ENCODE peak calls at places on chromosomes 5 and 9, in nine cellular contexts. One of them, this sample, is unnamed.

GRCh38 chr5:122673343-122673742 is 101.5 kb upstream of the SNX2 start:
- DNase-seq in suprapubic skin: no peak
- DNase-seq in GM10248: no peak
- DNase-seq in AG04449: no peak
- DNase-seq in fibroblast of lung: peak
- DNase-seq in IMR-90: no peak
- DNase-seq in AG04450: no peak
- DNase-seq in heart right ventricle: peak
- DNase-seq in BJ: peak
- DNase-seq in this sample: no peak

GRCh38 chr9:80492221-80492620 is 920.5 kb downstream of the TLE4 start:
- DNase-seq in suprapubic skin: no peak
- DNase-seq in GM10248: no peak
- DNase-seq in AG04449: no peak
- DNase-seq in fibroblast of lung: peak
- DNase-seq in IMR-90: peak
- DNase-seq in AG04450: no peak
- DNase-seq in heart right ventricle: peak
- DNase-seq in BJ: no peak
- DNase-seq in this sample: no peak

GRCh38 chr9:120336021-120336752 is 243.8 kb downstream of the CDK5RAP2 start:
- DNase-seq in suprapubic skin: no peak
- DNase-seq in GM10248: no peak
- DNase-seq in AG04449: no peak
- DNase-seq in fibroblast of lung: no peak
- DNase-seq in IMR-90: peak
- DNase-seq in AG04450: no peak
- DNase-seq in heart right ventricle: no peak
- DNase-seq in BJ: no peak
- DNase-seq in this sample: peak

GRCh38 chr9:123093141-123093540 is 59.7 kb downstream of the GPR21 start:
- DNase-seq in suprapubic skin: no peak
- DNase-seq in GM10248: no peak
- DNase-seq in AG04449: no peak
- DNase-seq in fibroblast of lung: no peak
- DNase-seq in IMR-90: no peak
- DNase-seq in AG04450: no peak
- DNase-seq in heart right ventricle: no peak
- DNase-seq in BJ: no peak
- DNase-seq in this sample: no peak

GRCh38 chr9:116152390-116152789 is 1.2 kb upstream of the PAPPA start:
- DNase-seq in suprapubic skin: no peak
- DNase-seq in GM10248: no peak
- DNase-seq in AG04449: no peak
- DNase-seq in fibroblast of lung: no peak
- DNase-seq in IMR-90: peak
- DNase-seq in AG04450: no peak
- DNase-seq in heart right ventricle: no peak
- DNase-seq in BJ: no peak
- DNase-seq in this sample: no peak

GRCh38 chr9:133115604-133116345 is 5.3 kb downstream of the RALGDS start:
- DNase-seq in suprapubic skin: peak
- DNase-seq in GM10248: peak
- DNase-seq in AG04449: no peak
- DNase-seq in fibroblast of lung: peak
- DNase-seq in IMR-90: peak
- DNase-seq in AG04450: no peak
- DNase-seq in heart right ventricle: no peak
- DNase-seq in BJ: no peak
- DNase-seq in this sample: no peak

GRCh38 chr9:37669232-37669631 is 18.5 kb downstream of the FRMPD1 start:
- DNase-seq in suprapubic skin: no peak
- DNase-seq in GM10248: no peak
- DNase-seq in AG04449: no peak
- DNase-seq in fibroblast of lung: no peak
- DNase-seq in IMR-90: no peak
- DNase-seq in AG04450: no peak
- DNase-seq in heart right ventricle: no peak
- DNase-seq in BJ: no peak
- DNase-seq in this sample: no peak

GRCh38 chr9:5650356-5651105 is 21.6 kb downstream of the RIC1 start:
- DNase-seq in suprapubic skin: no peak
- DNase-seq in GM10248: no peak
- DNase-seq in AG04449: no peak
- DNase-seq in fibroblast of lung: no peak
- DNase-seq in IMR-90: no peak
- DNase-seq in AG04450: no peak
- DNase-seq in heart right ventricle: no peak
- DNase-seq in BJ: no peak
- DNase-seq in this sample: no peak

GRCh38 chr9:3492214-3492613 is 33.6 kb downstream of the RFX3 start:
- DNase-seq in suprapubic skin: no peak
- DNase-seq in GM10248: no peak
- DNase-seq in AG04449: no peak
- DNase-seq in fibroblast of lung: no peak
- DNase-seq in IMR-90: no peak
- DNase-seq in AG04450: no peak
- DNase-seq in heart right ventricle: no peak
- DNase-seq in BJ: no peak
- DNase-seq in this sample: no peak

GRCh38 chr9:20242767-20243166 is 379.5 kb downstream of the MLLT3 start:
- DNase-seq in suprapubic skin: no peak
- DNase-seq in GM10248: peak
- DNase-seq in AG04449: no peak
- DNase-seq in fibroblast of lung: no peak
- DNase-seq in IMR-90: no peak
- DNase-seq in AG04450: no peak
- DNase-seq in heart right ventricle: no peak
- DNase-seq in BJ: no peak
- DNase-seq in this sample: no peak

GRCh38 chr9:91302831-91303230 is 58.9 kb downstream of the AUH start:
- DNase-seq in suprapubic skin: no peak
- DNase-seq in GM10248: no peak
- DNase-seq in AG04449: peak
- DNase-seq in fibroblast of lung: peak
- DNase-seq in IMR-90: peak
- DNase-seq in AG04450: peak
- DNase-seq in heart right ventricle: no peak
- DNase-seq in BJ: peak
- DNase-seq in this sample: peak

GRCh38 chr5:170226138-170226435 is 6.7 kb upstream of the C5orf58 start:
- DNase-seq in suprapubic skin: no peak
- DNase-seq in GM10248: no peak
- DNase-seq in AG04449: no peak
- DNase-seq in fibroblast of lung: no peak
- DNase-seq in IMR-90: no peak
- DNase-seq in AG04450: no peak
- DNase-seq in heart right ventricle: no peak
- DNase-seq in BJ: no peak
- DNase-seq in this sample: no peak

GRCh38 chr9:91391426-91392217 is 29.9 kb upstream of the AUH start:
- DNase-seq in suprapubic skin: no peak
- DNase-seq in GM10248: no peak
- DNase-seq in AG04449: no peak
- DNase-seq in fibroblast of lung: no peak
- DNase-seq in IMR-90: no peak
- DNase-seq in AG04450: no peak
- DNase-seq in heart right ventricle: no peak
- DNase-seq in BJ: no peak
- DNase-seq in this sample: no peak

GRCh38 chr5:122163151-122164069 is 34.1 kb downstream of the ZNF474 start:
- DNase-seq in suprapubic skin: no peak
- DNase-seq in GM10248: no peak
- DNase-seq in AG04449: peak
- DNase-seq in fibroblast of lung: peak
- DNase-seq in IMR-90: peak
- DNase-seq in AG04450: peak
- DNase-seq in heart right ventricle: no peak
- DNase-seq in BJ: peak
- DNase-seq in this sample: peak

GRCh38 chr5:119031905-119032304 is 39.0 kb upstream of the DMXL1 start:
- DNase-seq in suprapubic skin: no peak
- DNase-seq in GM10248: peak
- DNase-seq in AG04449: no peak
- DNase-seq in fibroblast of lung: peak
- DNase-seq in IMR-90: no peak
- DNase-seq in AG04450: no peak
- DNase-seq in heart right ventricle: no peak
- DNase-seq in BJ: no peak
- DNase-seq in this sample: no peak

GRCh38 chr5:179974946-179975712 is 67.4 kb upstream of the TBC1D9B start:
- DNase-seq in suprapubic skin: no peak
- DNase-seq in GM10248: peak
- DNase-seq in AG04449: no peak
- DNase-seq in fibroblast of lung: no peak
- DNase-seq in IMR-90: no peak
- DNase-seq in AG04450: no peak
- DNase-seq in heart right ventricle: peak
- DNase-seq in BJ: no peak
- DNase-seq in this sample: no peak
- TF ChIP-seq CTCF in suprapubic skin: no peak
- TF ChIP-seq CTCF in GM10248: peak
- TF ChIP-seq CTCF in AG04449: peak
- TF ChIP-seq CTCF in fibroblast of lung: peak
- TF ChIP-seq CTCF in IMR-90: peak
- TF ChIP-seq CTCF in AG04450: peak
- TF ChIP-seq CTCF in heart right ventricle: peak
- TF ChIP-seq CTCF in BJ: peak
- TF ChIP-seq CTCF in this sample: peak

GRCh38 chr5:36458746-36459145 is 147.7 kb upstream of the SLC1A3 start:
- DNase-seq in suprapubic skin: no peak
- DNase-seq in GM10248: no peak
- DNase-seq in AG04449: no peak
- DNase-seq in fibroblast of lung: no peak
- DNase-seq in IMR-90: no peak
- DNase-seq in AG04450: no peak
- DNase-seq in heart right ventricle: no peak
- DNase-seq in BJ: no peak
- DNase-seq in this sample: no peak

GRCh38 chr5:36457511-36458260 is 148.7 kb upstream of the SLC1A3 start:
- DNase-seq in suprapubic skin: no peak
- DNase-seq in GM10248: no peak
- DNase-seq in AG04449: no peak
- DNase-seq in fibroblast of lung: peak
- DNase-seq in IMR-90: no peak
- DNase-seq in AG04450: no peak
- DNase-seq in heart right ventricle: no peak
- DNase-seq in BJ: no peak
- DNase-seq in this sample: peak

GRCh38 chr5:36462295-36463021 is 143.9 kb upstream of the SLC1A3 start:
- DNase-seq in suprapubic skin: no peak
- DNase-seq in GM10248: no peak
- DNase-seq in AG04449: no peak
- DNase-seq in fibroblast of lung: peak
- DNase-seq in IMR-90: no peak
- DNase-seq in AG04450: no peak
- DNase-seq in heart right ventricle: no peak
- DNase-seq in BJ: no peak
- DNase-seq in this sample: no peak

DNA sequence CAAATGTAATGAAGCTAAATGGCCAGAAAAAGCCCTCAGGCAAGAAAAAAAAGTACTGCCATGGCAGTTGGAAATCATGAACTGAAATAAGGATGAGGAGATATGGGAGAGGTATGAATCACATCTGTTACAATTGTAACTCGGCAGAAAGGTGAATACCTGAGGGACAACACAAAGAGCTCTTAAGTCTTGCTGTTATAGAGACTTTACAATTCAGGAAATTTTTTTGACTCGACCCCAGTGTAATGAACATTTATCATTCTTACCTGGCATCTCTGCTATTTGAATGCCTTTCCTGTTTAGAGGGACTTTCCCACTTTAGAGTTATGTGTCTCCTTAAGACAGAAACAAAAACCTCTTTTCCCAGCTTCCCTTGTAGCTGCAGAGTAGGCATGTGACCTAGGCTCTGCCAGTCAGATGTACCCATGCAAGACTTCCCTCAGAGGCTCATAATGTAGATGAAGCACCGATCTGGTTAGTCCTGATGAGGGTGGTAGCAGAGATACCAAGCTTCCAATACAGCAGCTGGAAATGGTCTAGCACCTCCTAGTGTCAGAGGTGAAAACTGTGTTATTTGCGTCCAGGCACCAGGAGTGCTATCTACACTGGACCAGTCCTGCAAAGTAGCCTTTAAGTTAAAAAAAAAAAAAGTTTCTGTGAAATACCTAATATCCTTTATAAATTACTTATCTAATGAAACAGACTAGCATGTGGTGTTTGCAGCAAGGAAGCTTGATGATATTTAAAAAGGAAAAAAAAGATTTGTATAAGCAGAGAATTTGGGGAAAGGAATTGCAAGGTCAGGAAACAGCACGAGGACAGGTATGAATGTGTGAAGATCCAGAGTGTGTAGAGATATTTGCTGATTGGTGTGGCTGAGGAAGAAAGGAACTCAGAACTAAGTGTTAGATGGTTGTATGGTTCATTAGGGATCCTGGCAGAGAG is 146.9 kb upstream of the SLC1A3 start:
- DNase-seq in suprapubic skin: no peak
- DNase-seq in GM10248: no peak
- DNase-seq in AG04449: no peak
- DNase-seq in fibroblast of lung: no peak
- DNase-seq in IMR-90: no peak
- DNase-seq in AG04450: no peak
- DNase-seq in heart right ventricle: no peak
- DNase-seq in BJ: no peak
- DNase-seq in this sample: no peak
- TF ChIP-seq CTCF in suprapubic skin: no peak
- TF ChIP-seq CTCF in GM10248: peak
- TF ChIP-seq CTCF in AG04449: no peak
- TF ChIP-seq CTCF in fibroblast of lung: peak
- TF ChIP-seq CTCF in IMR-90: no peak
- TF ChIP-seq CTCF in AG04450: peak
- TF ChIP-seq CTCF in heart right ventricle: peak
- TF ChIP-seq CTCF in BJ: peak
- TF ChIP-seq CTCF in this sample: peak

GRCh38 chr5:104347119-104347708 is 784.6 kb upstream of the NUDT12 start:
- DNase-seq in suprapubic skin: no peak
- DNase-seq in GM10248: no peak
- DNase-seq in AG04449: no peak
- DNase-seq in fibroblast of lung: peak
- DNase-seq in IMR-90: peak
- DNase-seq in AG04450: no peak
- DNase-seq in heart right ventricle: no peak
- DNase-seq in BJ: no peak
- DNase-seq in this sample: no peak
- TF ChIP-seq CTCF in suprapubic skin: no peak
- TF ChIP-seq CTCF in GM10248: peak
- TF ChIP-seq CTCF in AG04449: no peak
- TF ChIP-seq CTCF in fibroblast of lung: peak
- TF ChIP-seq CTCF in IMR-90: peak
- TF ChIP-seq CTCF in AG04450: peak
- TF ChIP-seq CTCF in heart right ventricle: no peak
- TF ChIP-seq CTCF in BJ: no peak
- TF ChIP-seq CTCF in this sample: peak

DNA sequence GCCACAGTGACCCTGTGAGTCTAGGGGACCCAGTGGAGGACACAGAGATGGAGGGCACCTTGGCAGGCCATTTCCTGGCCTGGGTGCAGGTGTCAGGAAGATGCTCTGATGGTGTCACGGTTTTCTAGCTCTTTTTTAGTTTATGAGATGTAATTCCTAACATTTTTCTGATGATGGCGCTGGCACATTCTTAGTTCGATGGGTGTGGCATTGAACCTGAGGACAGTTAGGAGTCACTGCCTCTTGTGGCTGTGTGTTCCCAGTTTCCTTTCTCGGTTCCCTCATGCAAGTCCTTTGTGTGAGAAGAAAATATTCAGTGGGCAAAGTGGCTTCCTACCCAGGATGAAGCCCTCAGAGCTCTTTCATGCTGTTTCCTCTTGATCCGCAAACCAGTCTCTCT is 129.4 kb upstream of the ICE1 start:
- DNase-seq in suprapubic skin: no peak
- DNase-seq in GM10248: no peak
- DNase-seq in AG04449: no peak
- DNase-seq in fibroblast of lung: no peak
- DNase-seq in IMR-90: no peak
- DNase-seq in AG04450: no peak
- DNase-seq in heart right ventricle: no peak
- DNase-seq in BJ: no peak
- DNase-seq in this sample: no peak
- TF ChIP-seq CTCF in suprapubic skin: no peak
- TF ChIP-seq CTCF in GM10248: no peak
- TF ChIP-seq CTCF in AG04449: no peak
- TF ChIP-seq CTCF in fibroblast of lung: no peak
- TF ChIP-seq CTCF in IMR-90: no peak
- TF ChIP-seq CTCF in AG04450: no peak
- TF ChIP-seq CTCF in heart right ventricle: no peak
- TF ChIP-seq CTCF in BJ: no peak
- TF ChIP-seq CTCF in this sample: no peak

This sample was measured in epithelial cell of proximal tubule.